ENCODE peak calls at places on chromosomes 4 and X, in seven cellular contexts. One of them, this sample, is unnamed.

GRCh38 chr4:145099653-145100052 is 1.5 kb downstream of the ABCE1 start:
- DNase-seq in CD8-positive, alpha-beta T cell: no peak
- DNase-seq in CD4-positive, alpha-beta T cell: no peak
- DNase-seq in WTC11: no peak
- DNase-seq in suprapubic skin: no peak
- DNase-seq in neural crest cell: no peak
- DNase-seq in cardiac muscle cell: no peak
- DNase-seq in this sample: no peak

GRCh38 chr4:110059556-110060191 is 138.7 kb downstream of the ELOVL6 start:
- DNase-seq in CD8-positive, alpha-beta T cell: no peak
- DNase-seq in CD4-positive, alpha-beta T cell: no peak
- DNase-seq in WTC11: no peak
- DNase-seq in suprapubic skin: no peak
- DNase-seq in neural crest cell: no peak
- DNase-seq in cardiac muscle cell: no peak
- DNase-seq in this sample: no peak

GRCh38 chr4:165537028-165537648 is 158.3 kb downstream of the CPE start:
- DNase-seq in CD8-positive, alpha-beta T cell: no peak
- DNase-seq in CD4-positive, alpha-beta T cell: no peak
- DNase-seq in WTC11: no peak
- DNase-seq in suprapubic skin: no peak
- DNase-seq in neural crest cell: peak
- DNase-seq in cardiac muscle cell: peak
- DNase-seq in this sample: no peak

GRCh38 chrX:22577181-22577580 is 304.5 kb downstream of the CBLL2 start:
- DNase-seq in CD8-positive, alpha-beta T cell: no peak
- DNase-seq in CD4-positive, alpha-beta T cell: no peak
- DNase-seq in WTC11: no peak
- DNase-seq in suprapubic skin: no peak
- DNase-seq in neural crest cell: no peak
- DNase-seq in cardiac muscle cell: no peak
- DNase-seq in this sample: no peak

GRCh38 chrX:18149454-18149853 is 71.2 kb downstream of the BEND2 start:
- DNase-seq in CD8-positive, alpha-beta T cell: no peak
- DNase-seq in CD4-positive, alpha-beta T cell: no peak
- DNase-seq in WTC11: no peak
- DNase-seq in suprapubic skin: no peak
- DNase-seq in neural crest cell: no peak
- DNase-seq in cardiac muscle cell: no peak
- DNase-seq in this sample: no peak

GRCh38 chr4:183149968-183150539 is 51.0 kb downstream of the WWC2 start:
- DNase-seq in CD8-positive, alpha-beta T cell: no peak
- DNase-seq in CD4-positive, alpha-beta T cell: no peak
- DNase-seq in WTC11: no peak
- DNase-seq in suprapubic skin: no peak
- DNase-seq in neural crest cell: no peak
- DNase-seq in cardiac muscle cell: no peak
- DNase-seq in this sample: no peak

GRCh38 chrX:134502686-134503085 is 42.7 kb downstream of the HPRT1 start:
- DNase-seq in CD8-positive, alpha-beta T cell: no peak
- DNase-seq in CD4-positive, alpha-beta T cell: no peak
- DNase-seq in WTC11: no peak
- DNase-seq in suprapubic skin: no peak
- DNase-seq in neural crest cell: no peak
- DNase-seq in cardiac muscle cell: no peak
- DNase-seq in this sample: no peak

GRCh38 chr4:80082693-80083092 is 9.7 kb upstream of the ANTXR2 start:
- DNase-seq in CD8-positive, alpha-beta T cell: no peak
- DNase-seq in CD4-positive, alpha-beta T cell: no peak
- DNase-seq in WTC11: no peak
- DNase-seq in suprapubic skin: no peak
- DNase-seq in neural crest cell: no peak
- DNase-seq in cardiac muscle cell: no peak
- DNase-seq in this sample: no peak

GRCh38 chrX:68429216-68429615 is 4.1 kb downstream of the OPHN1 start:
- DNase-seq in CD8-positive, alpha-beta T cell: no peak
- DNase-seq in CD4-positive, alpha-beta T cell: no peak
- DNase-seq in WTC11: no peak
- DNase-seq in suprapubic skin: no peak
- DNase-seq in neural crest cell: no peak
- DNase-seq in cardiac muscle cell: no peak
- DNase-seq in this sample: no peak

GRCh38 chr4:20037745-20038144 is 214.0 kb upstream of the SLIT2 start:
- DNase-seq in CD8-positive, alpha-beta T cell: no peak
- DNase-seq in CD4-positive, alpha-beta T cell: no peak
- DNase-seq in WTC11: no peak
- DNase-seq in suprapubic skin: no peak
- DNase-seq in neural crest cell: no peak
- DNase-seq in cardiac muscle cell: no peak
- DNase-seq in this sample: no peak

GRCh38 chr4:130306566-130306965 is 1210.6 kb downstream of the C4orf33 start:
- DNase-seq in CD8-positive, alpha-beta T cell: no peak
- DNase-seq in CD4-positive, alpha-beta T cell: no peak
- DNase-seq in WTC11: peak
- DNase-seq in suprapubic skin: no peak
- DNase-seq in neural crest cell: no peak
- DNase-seq in cardiac muscle cell: no peak
- DNase-seq in this sample: no peak
- TF ChIP-seq CTCF in CD8-positive, alpha-beta T cell: no peak
- TF ChIP-seq CTCF in CD4-positive, alpha-beta T cell: no peak
- TF ChIP-seq CTCF in WTC11: peak
- TF ChIP-seq CTCF in suprapubic skin: no peak
- TF ChIP-seq CTCF in neural crest cell: no peak
- TF ChIP-seq CTCF in cardiac muscle cell: no peak
- TF ChIP-seq CTCF in this sample: no peak

GRCh38 chr4:124044867-124045266 is 648.3 kb downstream of the SPRY1 start:
- DNase-seq in CD8-positive, alpha-beta T cell: no peak
- DNase-seq in CD4-positive, alpha-beta T cell: no peak
- DNase-seq in WTC11: peak
- DNase-seq in suprapubic skin: no peak
- DNase-seq in neural crest cell: no peak
- DNase-seq in cardiac muscle cell: no peak
- DNase-seq in this sample: no peak
- TF ChIP-seq CTCF in CD8-positive, alpha-beta T cell: no peak
- TF ChIP-seq CTCF in CD4-positive, alpha-beta T cell: no peak
- TF ChIP-seq CTCF in WTC11: no peak
- TF ChIP-seq CTCF in suprapubic skin: no peak
- TF ChIP-seq CTCF in neural crest cell: peak
- TF ChIP-seq CTCF in cardiac muscle cell: no peak
- TF ChIP-seq CTCF in this sample: no peak

GRCh38 chrX:76279007-76279406 is 106.1 kb downstream of the PBDC1 start:
- DNase-seq in CD8-positive, alpha-beta T cell: peak
- DNase-seq in CD4-positive, alpha-beta T cell: peak
- DNase-seq in WTC11: peak
- DNase-seq in suprapubic skin: no peak
- DNase-seq in neural crest cell: peak
- DNase-seq in cardiac muscle cell: peak
- DNase-seq in this sample: no peak
- TF ChIP-seq CTCF in CD8-positive, alpha-beta T cell: peak
- TF ChIP-seq CTCF in CD4-positive, alpha-beta T cell: peak
- TF ChIP-seq CTCF in WTC11: peak
- TF ChIP-seq CTCF in suprapubic skin: peak
- TF ChIP-seq CTCF in neural crest cell: peak
- TF ChIP-seq CTCF in cardiac muscle cell: peak
- TF ChIP-seq CTCF in this sample: no peak

DNA sequence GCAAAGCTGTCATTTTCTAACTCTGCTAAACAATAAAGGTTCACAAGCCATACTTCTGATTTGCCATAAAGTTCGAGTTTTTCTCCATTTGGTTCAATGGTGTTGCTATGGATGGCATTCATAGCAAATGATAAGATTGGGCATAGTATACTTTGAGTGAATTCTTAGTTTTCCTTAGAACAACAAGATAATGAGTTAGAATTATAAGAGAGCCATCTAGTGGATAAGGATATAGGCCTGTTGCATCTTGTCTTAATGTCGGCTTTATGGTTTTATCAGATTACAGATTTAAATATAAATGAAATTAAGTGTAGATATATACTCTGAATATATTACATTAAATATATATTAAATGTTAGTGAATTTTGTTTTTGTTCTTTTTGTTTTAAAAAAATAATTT is 644.6 kb downstream of the IL1RAPL1 start:
- DNase-seq in CD8-positive, alpha-beta T cell: no peak
- DNase-seq in CD4-positive, alpha-beta T cell: no peak
- DNase-seq in WTC11: no peak
- DNase-seq in suprapubic skin: no peak
- DNase-seq in neural crest cell: no peak
- DNase-seq in cardiac muscle cell: no peak
- DNase-seq in this sample: no peak
- TF ChIP-seq CTCF in CD8-positive, alpha-beta T cell: no peak
- TF ChIP-seq CTCF in CD4-positive, alpha-beta T cell: no peak
- TF ChIP-seq CTCF in WTC11: no peak
- TF ChIP-seq CTCF in suprapubic skin: no peak
- TF ChIP-seq CTCF in neural crest cell: peak
- TF ChIP-seq CTCF in cardiac muscle cell: peak
- TF ChIP-seq CTCF in this sample: no peak

GRCh38 chr4:28479666-28480065 is 1619.0 kb downstream of the STIM2 start:
- DNase-seq in CD8-positive, alpha-beta T cell: no peak
- DNase-seq in CD4-positive, alpha-beta T cell: no peak
- DNase-seq in WTC11: no peak
- DNase-seq in suprapubic skin: no peak
- DNase-seq in neural crest cell: no peak
- DNase-seq in cardiac muscle cell: no peak
- DNase-seq in this sample: no peak
- TF ChIP-seq CTCF in CD8-positive, alpha-beta T cell: no peak
- TF ChIP-seq CTCF in CD4-positive, alpha-beta T cell: no peak
- TF ChIP-seq CTCF in WTC11: no peak
- TF ChIP-seq CTCF in suprapubic skin: no peak
- TF ChIP-seq CTCF in neural crest cell: no peak
- TF ChIP-seq CTCF in cardiac muscle cell: no peak
- TF ChIP-seq CTCF in this sample: no peak

DNA sequence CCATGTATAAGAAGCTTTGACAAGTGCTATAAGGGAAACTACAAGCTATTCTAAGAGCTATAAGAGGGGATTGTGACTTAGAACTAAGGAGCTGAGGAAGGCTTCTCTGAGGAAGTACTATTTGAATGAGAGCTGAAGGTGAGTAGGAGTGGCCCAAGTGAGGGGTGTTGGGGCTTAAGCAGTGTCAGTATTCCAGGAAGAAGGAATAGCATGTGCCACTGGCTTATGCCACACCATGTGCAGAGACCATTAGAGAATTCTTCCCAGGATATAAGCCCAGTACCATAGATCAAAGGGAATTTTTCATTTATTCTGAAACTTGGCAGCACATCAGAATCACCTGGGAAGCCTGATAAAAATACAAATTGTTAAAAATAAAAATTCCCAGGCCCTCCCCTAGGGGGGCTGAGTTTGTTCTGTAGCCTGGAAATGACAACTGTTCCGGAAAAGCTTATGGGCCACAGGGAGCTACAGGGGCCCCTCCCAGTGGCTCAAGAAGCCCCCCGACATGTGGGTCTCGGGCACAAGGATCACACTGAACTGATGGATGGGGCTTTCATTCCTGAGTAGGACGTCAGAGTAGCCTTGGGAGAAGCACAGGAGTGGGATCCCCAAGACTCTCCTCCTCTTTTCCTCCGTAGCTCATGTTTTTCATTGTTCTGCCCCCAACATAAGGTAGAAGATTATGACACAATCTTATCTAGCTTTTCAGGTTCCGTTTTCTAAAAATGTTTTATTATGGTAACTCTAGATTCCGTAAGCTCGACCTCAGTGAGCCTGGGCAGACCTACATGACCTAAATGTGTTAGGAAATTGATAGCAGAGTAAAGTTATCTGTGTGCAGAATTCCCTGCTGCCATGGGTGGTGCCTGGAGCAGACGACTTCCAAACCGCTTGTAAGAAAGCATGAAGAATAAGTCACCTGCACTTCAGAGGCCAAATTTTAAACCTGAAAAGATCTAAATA is 119.3 kb downstream of the AFF1 start:
- DNase-seq in CD8-positive, alpha-beta T cell: no peak
- DNase-seq in CD4-positive, alpha-beta T cell: no peak
- DNase-seq in WTC11: no peak
- DNase-seq in suprapubic skin: no peak
- DNase-seq in neural crest cell: no peak
- DNase-seq in cardiac muscle cell: no peak
- DNase-seq in this sample: no peak
- TF ChIP-seq CTCF in CD8-positive, alpha-beta T cell: no peak
- TF ChIP-seq CTCF in CD4-positive, alpha-beta T cell: no peak
- TF ChIP-seq CTCF in WTC11: no peak
- TF ChIP-seq CTCF in suprapubic skin: no peak
- TF ChIP-seq CTCF in neural crest cell: no peak
- TF ChIP-seq CTCF in cardiac muscle cell: no peak
- TF ChIP-seq CTCF in this sample: no peak

DNA sequence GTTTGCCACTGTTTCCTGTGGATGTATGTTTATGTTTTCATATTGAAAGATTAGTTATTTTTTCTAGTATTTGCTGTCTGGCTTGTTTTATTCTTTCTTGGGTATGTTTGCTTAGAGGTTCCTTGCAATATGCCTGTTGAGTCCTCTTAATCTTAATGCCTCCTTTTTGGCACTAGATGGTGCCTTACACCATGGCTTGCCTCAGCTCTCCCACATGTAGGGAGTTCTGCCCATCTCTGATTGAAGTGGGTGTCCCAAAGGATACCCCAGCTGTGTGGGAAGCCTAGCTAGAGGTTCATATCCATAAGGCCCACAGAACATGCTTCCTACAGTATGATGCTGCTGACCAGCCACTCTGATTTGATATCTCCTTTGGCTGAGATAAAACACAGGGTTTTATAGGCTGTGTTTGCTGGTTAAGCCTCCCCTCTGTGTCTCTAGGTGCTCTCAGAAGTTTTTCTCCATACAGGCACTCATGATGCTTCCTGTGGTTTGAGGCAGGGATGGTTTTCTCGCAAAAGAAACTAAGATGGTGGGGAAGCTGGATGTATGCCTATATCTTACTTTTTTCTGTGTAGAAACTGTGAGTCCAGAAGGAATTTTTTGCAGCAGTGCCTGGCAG is 162.4 kb downstream of the ASB9 start:
- DNase-seq in CD8-positive, alpha-beta T cell: no peak
- DNase-seq in CD4-positive, alpha-beta T cell: peak
- DNase-seq in WTC11: no peak
- DNase-seq in suprapubic skin: no peak
- DNase-seq in neural crest cell: no peak
- DNase-seq in cardiac muscle cell: no peak
- DNase-seq in this sample: no peak
- TF ChIP-seq CTCF in CD8-positive, alpha-beta T cell: no peak
- TF ChIP-seq CTCF in CD4-positive, alpha-beta T cell: no peak
- TF ChIP-seq CTCF in WTC11: no peak
- TF ChIP-seq CTCF in suprapubic skin: no peak
- TF ChIP-seq CTCF in neural crest cell: no peak
- TF ChIP-seq CTCF in cardiac muscle cell: no peak
- TF ChIP-seq CTCF in this sample: no peak

GRCh38 chr4:69470561-69470960 is 25.1 kb downstream of the UGT2B4 start:
- DNase-seq in CD8-positive, alpha-beta T cell: no peak
- DNase-seq in CD4-positive, alpha-beta T cell: no peak
- DNase-seq in WTC11: no peak
- DNase-seq in suprapubic skin: no peak
- DNase-seq in neural crest cell: no peak
- DNase-seq in cardiac muscle cell: no peak
- DNase-seq in this sample: no peak
- TF ChIP-seq CTCF in CD8-positive, alpha-beta T cell: no peak
- TF ChIP-seq CTCF in CD4-positive, alpha-beta T cell: no peak
- TF ChIP-seq CTCF in WTC11: no peak
- TF ChIP-seq CTCF in suprapubic skin: no peak
- TF ChIP-seq CTCF in neural crest cell: no peak
- TF ChIP-seq CTCF in cardiac muscle cell: no peak
- TF ChIP-seq CTCF in this sample: no peak

GRCh38 chr4:3783691-3784306 is 17.6 kb downstream of the ADRA2C start:
- DNase-seq in CD8-positive, alpha-beta T cell: no peak
- DNase-seq in CD4-positive, alpha-beta T cell: no peak
- DNase-seq in WTC11: peak
- DNase-seq in suprapubic skin: no peak
- DNase-seq in neural crest cell: peak
- DNase-seq in cardiac muscle cell: peak
- DNase-seq in this sample: no peak
- TF ChIP-seq CTCF in CD8-positive, alpha-beta T cell: no peak
- TF ChIP-seq CTCF in CD4-positive, alpha-beta T cell: no peak
- TF ChIP-seq CTCF in WTC11: peak
- TF ChIP-seq CTCF in suprapubic skin: peak
- TF ChIP-seq CTCF in neural crest cell: peak
- TF ChIP-seq CTCF in cardiac muscle cell: peak
- TF ChIP-seq CTCF in this sample: no peak

This sample was measured in omental fat pad.